ENCODE peak calls at places on chromosomes 3 and 15, in five cellular contexts. A is thoracic aorta; W is CD8-positive, alpha-beta T cell; P is mesendoderm; D is CD8-positive, alpha-beta memory T cell. O is an unnamed sample. For H3K27me3 and H3K4me1, the result is how much of the 10 kb centered on the place peaks cover.

GRCh38 chr15:84629033-84629432 is 25.1 kb downstream of the WDR73 start:
- DNase-seq in A (no peak), W (no peak), P (no peak), D (no peak), O (no peak)

GRCh38 chr15:69756440-69756839 is 303.8 kb downstream of the RPLP1 start:
- DNase-seq in A (no peak), W (no peak), P (no peak), D (no peak), O (no peak)

GRCh38 chr15:48281674-48282073 is 49.6 kb upstream of the DUT start:
- DNase-seq in A (no peak), W (no peak), P (no peak), D (no peak), O (no peak)

GRCh38 chr15:60391722-60392340 is 6.0 kb downstream of the ANXA2 start:
- DNase-seq in A (no peak), W (no peak), P (no peak), D (no peak), O (no peak)

GRCh38 chr3:86180696-86181095 is 810.3 kb downstream of the VGLL3 start:
- DNase-seq in A (no peak), W (no peak), P (peak), D (no peak), O (no peak)

GRCh38 chr3:196502775-196503181 is 790 bp downstream of the RNF168 start:
- DNase-seq in A (peak), W (peak), P (no peak), D (peak), O (peak)

GRCh38 chr3:129005526-129006303 is 4.6 kb downstream of the EFCC1 start:
- DNase-seq in A (no peak), W (no peak), P (no peak), D (no peak), O (no peak)

GRCh38 chr3:19231792-19232461 is 83.6 kb downstream of the KCNH8 start:
- DNase-seq in A (no peak), W (no peak), P (no peak), D (no peak), O (no peak)

GRCh38 chr15:70508561-70509281 is 254.6 kb downstream of the UACA start:
- DNase-seq in A (no peak), W (no peak), P (peak), D (no peak), O (no peak)

GRCh38 chr3:14240366-14240765 is 61.7 kb downstream of the LSM3 start:
- DNase-seq in A (no peak), W (no peak), P (no peak), D (no peak), O (no peak)

GRCh38 chr3:60316121-60316783 is 935.0 kb downstream of the FHIT start:
- DNase-seq in A (no peak), W (no peak), P (no peak), D (no peak), O (no peak)

GRCh38 chr3:17054944-17055343 is 170.2 kb downstream of the PLCL2 start:
- DNase-seq in A (no peak), W (no peak), P (no peak), D (no peak), O (no peak)

GRCh38 chr15:25067725-25068309 is 113.0 kb downstream of the SNRPN start:
- DNase-seq in A (no peak), W (no peak), P (no peak), D (no peak), O (no peak)

GRCh38 chr15:79310612-79310984 is 314 bp upstream of the TMED3 start:
- DNase-seq in A (no peak), W (no peak), P (peak), D (no peak), O (no peak)

GRCh38 chr15:82298520-82298919 is 35.9 kb downstream of the SAXO2 start:
- DNase-seq in A (no peak), W (peak), P (no peak), D (peak), O (peak)

GRCh38 chr3:119295816-119296484 is 1.8 kb downstream of the ARHGAP31 start:
- DNase-seq in A (no peak), W (no peak), P (no peak), D (no peak), O (no peak)

GRCh38 chr15:31200735-31201151 is 99.2 kb upstream of the TRPM1 start:
- DNase-seq in A (no peak), W (peak), P (peak), D (peak), O (peak)

GRCh38 chr15:82177291-82178010 is 85.1 kb downstream of the EFL1 start:
- DNase-seq in A (no peak), W (no peak), P (peak), D (no peak), O (peak)

GRCh38 chr3:74845086-74845485 is 230.6 kb upstream of the CNTN3 start:
- DNase-seq in A (no peak), W (no peak), P (no peak), D (no peak), O (no peak)

GRCh38 chr3:186095584-186096061 is 13.3 kb downstream of the ETV5 start:
- DNase-seq in A (no peak), W (no peak), P (no peak), D (no peak), O (no peak)

GRCh38 chr3:111069974-111070751 is 1.5 kb upstream of the NECTIN3 start:
- DNase-seq in A (no peak), W (no peak), P (peak), D (no peak), O (no peak)

GRCh38 chr3:111072016-111072891 is 638 bp downstream of the NECTIN3 start:
- DNase-seq in A (no peak), W (peak), P (no peak), D (no peak), O (peak)

GRCh38 chr3:111070772-111071256 is 802 bp upstream of the NECTIN3 start:
- DNase-seq in A (no peak), W (peak), P (no peak), D (peak), O (peak)

GRCh38 chr3:111071257-111072015 is at the start of gene NECTIN3:
- DNase-seq in A (peak), W (peak), P (peak), D (peak), O (peak)

DNA sequence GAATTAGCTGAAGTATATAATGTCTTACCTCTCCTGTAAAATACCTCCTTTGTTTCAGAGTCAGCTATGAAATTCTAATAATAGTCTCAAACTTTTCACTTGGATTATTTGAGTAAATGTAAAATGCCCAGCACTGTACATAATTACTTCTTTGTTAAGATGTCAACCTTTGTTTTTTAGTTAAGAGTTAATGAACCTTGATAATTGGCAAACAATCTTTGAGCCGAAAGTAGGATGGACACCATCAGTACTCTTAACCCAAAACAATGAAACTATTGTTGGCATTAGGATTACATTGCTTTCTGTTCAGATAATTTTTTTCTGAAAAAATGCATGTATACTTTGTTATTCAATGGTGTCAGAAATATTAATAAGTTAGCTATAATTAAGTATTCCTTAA is 3.0 kb upstream of the NECTIN3 start:
- DNase-seq in A (no peak), W (no peak), P (no peak), D (no peak), O (no peak)
- H3K27me3 ChIP-seq in A (under half), W (under half), P (under half), D (under half), O (under half)

GRCh38 chr15:66755298-66756068 is 53.4 kb downstream of the SMAD6 start:
- DNase-seq in A (no peak), W (no peak), P (no peak), D (no peak), O (no peak)

GRCh38 chr15:66754789-66755188 is 52.8 kb downstream of the SMAD6 start:
- DNase-seq in A (no peak), W (no peak), P (no peak), D (no peak), O (no peak)

GRCh38 chr15:66757030-66757429 is 55.0 kb downstream of the SMAD6 start:
- DNase-seq in A (no peak), W (no peak), P (no peak), D (no peak), O (no peak)

GRCh38 chr15:66757521-66757920 is 55.5 kb downstream of the SMAD6 start:
- DNase-seq in A (no peak), W (no peak), P (no peak), D (no peak), O (no peak)

GRCh38 chr15:66756220-66756769 is 54.3 kb downstream of the SMAD6 start:
- DNase-seq in A (no peak), W (no peak), P (no peak), D (no peak), O (no peak)
- H3K4me1 ChIP-seq in A (under half), W (under half), P (under half), D (under half), O (under half)

DNA sequence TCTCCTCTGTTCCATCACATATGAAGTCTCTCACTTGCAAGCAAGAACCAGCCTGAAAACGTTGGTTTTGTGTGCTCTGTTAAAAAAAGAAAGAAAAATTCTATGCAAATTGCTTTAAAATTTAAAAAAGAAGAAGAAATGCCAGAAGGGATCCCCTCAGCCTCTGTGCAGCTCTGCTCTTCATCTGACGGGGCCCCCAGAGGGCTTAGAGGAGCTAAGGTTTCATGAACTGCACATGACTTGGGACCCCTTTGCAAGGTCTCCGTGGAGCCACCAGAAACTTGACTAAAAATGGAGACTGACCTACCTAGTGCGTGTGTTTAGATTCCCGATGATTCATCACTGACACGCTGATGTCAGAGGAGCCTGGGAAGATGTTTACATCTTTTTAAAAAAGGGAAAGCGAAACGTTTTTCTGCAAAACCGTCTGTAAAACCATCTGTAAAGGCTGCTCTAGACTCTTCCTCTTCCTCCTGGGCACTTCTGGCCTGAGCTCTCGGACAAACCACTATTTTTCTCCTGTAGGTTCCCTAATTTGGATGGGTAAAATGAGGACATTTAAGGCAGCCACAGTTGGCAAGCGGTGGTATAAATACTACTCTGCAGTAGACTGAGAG is 67.1 kb upstream of the POLG start:
- DNase-seq in A (no peak), W (no peak), P (no peak), D (no peak), O (no peak)
- H3K27me3 ChIP-seq in A (under half), W (under half), P (half or more), D (half or more), O (half or more)

DNA sequence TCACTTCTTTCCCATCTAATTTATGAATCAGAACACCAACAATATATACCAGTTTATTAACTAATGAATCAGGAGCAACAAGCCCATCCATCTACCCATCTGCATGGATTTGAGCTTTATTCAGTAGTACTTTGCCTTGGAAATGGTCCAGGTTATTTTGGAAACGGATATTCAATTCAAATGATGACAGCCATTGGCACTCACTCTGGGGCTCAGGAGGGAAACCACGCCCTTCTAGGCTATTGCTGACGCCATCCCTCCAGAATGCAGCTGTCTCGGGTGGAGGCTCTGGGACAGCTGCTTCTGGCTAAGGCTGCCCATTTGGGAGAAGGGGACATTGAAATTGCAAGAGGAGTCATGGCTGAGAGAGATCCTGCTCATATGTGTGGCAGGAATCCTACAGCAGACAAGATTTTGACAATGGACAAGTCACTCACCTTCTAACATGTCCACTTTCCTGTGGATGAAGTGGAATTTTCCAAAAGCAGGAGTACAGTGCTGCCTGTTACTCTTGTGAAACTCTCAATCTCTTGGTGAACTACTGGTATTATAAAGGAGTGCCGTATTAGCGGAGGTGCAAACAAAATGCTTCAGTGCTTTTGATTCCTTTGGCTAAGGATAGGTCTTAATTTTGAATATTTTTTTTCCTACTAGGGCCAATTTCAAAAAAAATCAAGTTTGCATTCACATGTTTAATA is 29.3 kb upstream of the TRAK1 start:
- DNase-seq in A (peak), W (no peak), P (peak), D (no peak), O (no peak)
- H3K4me1 ChIP-seq in A (under half), W (under half), P (under half), D (under half), O (under half)

DNA sequence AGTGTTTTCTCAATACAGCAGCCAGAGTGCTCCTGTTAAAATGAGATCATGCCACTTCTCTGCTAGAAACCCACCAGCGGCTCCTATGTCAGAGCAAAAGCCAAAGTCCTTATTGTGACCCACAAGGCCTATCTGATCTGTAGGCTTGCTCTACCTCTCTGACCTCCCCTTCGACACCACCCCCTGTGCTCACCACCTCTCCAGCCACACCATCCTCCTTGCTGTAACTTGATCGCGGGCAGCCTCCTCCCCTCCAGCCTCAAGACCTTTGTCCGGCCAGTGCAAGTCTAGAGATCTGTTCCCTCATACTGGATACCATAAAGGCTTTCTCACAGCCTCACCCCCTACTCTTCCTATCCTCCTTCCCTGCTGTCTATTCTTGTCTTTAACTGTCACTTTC is 1.9 kb upstream of the IGDCC4 start:
- DNase-seq in A (no peak), W (no peak), P (no peak), D (no peak), O (no peak)
- H3K27me3 ChIP-seq in A (under half), W (under half), P (under half), D (under half), O (under half)

GRCh38 chr15:67068724-67069400 is 3.5 kb downstream of the SMAD3 start:
- DNase-seq in A (no peak), W (no peak), P (no peak), D (no peak), O (peak)
- H3K4me1 ChIP-seq in A (under half), W (half or more), P (under half), D (half or more), O (half or more)

GRCh38 chr3:32819086-32819450 is 1.3 kb downstream of the TRIM71 start:
- DNase-seq in A (no peak), W (no peak), P (no peak), D (no peak), O (no peak)

GRCh38 chr3:32819581-32820348 is 2.0 kb downstream of the TRIM71 start:
- DNase-seq in A (no peak), W (no peak), P (peak), D (no peak), O (no peak)

GRCh38 chr3:32817561-32818430 is at the start of gene TRIM71:
- DNase-seq in A (no peak), W (no peak), P (peak), D (no peak), O (no peak)

GRCh38 chr3:32817195-32817560 is 619 bp upstream of the TRIM71 start:
- DNase-seq in A (no peak), W (no peak), P (no peak), D (no peak), O (no peak)

DNA sequence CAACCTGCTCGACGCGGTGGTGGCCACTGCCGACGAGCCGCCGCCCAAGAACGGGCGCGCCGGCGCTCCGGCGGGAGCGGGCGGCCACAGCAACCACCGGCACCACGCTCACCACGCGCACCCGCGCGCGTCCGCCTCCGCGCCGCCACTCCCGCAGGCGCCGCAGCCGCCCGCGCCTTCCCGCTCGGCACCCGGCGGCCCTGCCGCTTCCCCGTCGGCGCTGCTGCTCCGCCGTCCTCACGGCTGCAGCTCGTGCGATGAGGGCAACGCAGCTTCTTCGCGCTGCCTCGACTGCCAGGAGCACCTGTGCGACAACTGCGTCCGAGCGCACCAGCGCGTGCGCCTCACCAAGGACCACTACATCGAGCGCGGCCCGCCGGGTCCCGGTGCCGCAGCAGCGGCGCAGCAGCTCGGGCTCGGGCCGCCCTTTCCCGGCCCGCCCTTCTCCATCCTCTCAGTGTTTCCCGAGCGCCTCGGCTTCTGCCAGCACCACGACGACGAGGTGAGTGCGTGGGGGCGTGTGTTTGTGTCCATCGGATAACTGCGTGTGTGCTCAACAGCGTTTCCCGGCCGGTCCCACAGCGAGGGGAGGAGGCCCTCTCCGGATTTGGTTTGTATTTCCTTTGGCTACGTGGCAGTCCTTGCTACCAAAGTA is 761 bp downstream of the TRIM71 start:
- DNase-seq in A (no peak), W (no peak), P (no peak), D (no peak), O (no peak)
- H3K27me3 ChIP-seq in A (under half), W (under half), P (under half), D (under half), O (under half)

GRCh38 chr3:48597408-48597800 is 2.3 kb upstream of the COL7A1 start:
- DNase-seq in A (no peak), W (no peak), P (no peak), D (no peak), O (no peak)

GRCh38 chr3:48599077-48599501 is 4.0 kb upstream of the COL7A1 start:
- DNase-seq in A (no peak), W (no peak), P (no peak), D (no peak), O (no peak)

GRCh38 chr3:48596676-48597407 is 1.7 kb upstream of the COL7A1 start:
- DNase-seq in A (no peak), W (no peak), P (no peak), D (no peak), O (no peak)

GRCh38 chr3:48599509-48600285 is 4.6 kb upstream of the COL7A1 start:
- DNase-seq in A (no peak), W (no peak), P (no peak), D (no peak), O (no peak)

DNA sequence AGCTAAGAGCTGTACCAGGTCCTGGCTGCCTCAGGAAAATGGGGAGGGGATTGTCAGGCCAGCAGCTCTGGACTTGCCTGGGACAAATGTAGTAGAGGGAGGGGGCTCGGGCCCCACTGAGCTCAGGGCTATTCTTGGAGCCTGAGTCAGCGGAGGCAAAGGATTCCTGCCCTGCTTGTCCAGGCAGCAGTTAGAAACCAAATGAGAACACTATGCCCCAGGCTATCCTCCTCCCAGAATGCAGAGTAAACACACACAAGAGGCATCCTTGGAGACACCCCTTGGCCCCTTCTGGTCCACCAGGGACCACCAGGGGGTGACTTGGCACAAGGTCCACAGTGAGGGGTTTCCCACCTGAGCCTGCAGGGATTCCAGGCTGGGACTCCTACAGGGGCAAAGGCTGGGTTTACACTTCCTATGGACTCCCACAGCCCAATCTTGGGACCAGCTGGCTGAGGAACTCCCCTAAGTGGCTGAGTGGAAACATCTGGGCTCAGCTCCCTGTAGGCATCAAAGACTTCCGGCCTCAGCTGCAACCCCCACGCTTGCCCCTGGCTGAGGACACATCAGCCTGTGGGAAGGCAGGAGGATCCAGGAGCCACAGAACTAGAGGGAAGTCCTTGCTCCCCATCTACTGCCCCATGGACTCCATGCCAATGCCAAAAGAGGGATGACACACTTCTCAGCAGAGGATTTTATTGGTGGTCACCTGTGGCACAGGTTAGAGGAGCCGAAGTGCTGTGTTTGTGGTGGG is 3.4 kb upstream of the COL7A1 start:
- DNase-seq in A (peak), W (no peak), P (peak), D (no peak), O (no peak)
- H3K4me1 ChIP-seq in A (under half), W (under half), P (under half), D (under half), O (under half)

DNA sequence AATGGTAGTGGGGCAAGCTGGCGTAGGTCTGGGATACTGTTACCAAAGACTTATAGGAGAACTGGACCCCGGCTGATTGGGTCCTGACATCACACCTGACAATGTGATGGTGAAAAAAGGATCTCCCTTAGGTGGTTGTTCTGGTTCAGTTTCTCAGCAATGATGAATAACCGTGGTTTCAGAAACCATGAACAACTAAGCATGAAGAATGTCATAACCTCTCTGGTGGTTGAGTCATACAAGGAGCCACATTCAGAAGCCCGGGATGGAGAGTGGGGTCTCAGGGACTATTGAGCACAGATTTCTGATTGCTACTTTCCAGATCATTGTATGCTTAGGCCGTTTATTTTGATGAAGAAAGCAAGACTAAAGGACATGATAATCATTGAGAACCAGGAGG is 17.4 kb downstream of the GPR160 start:
- DNase-seq in A (no peak), W (no peak), P (no peak), D (no peak), O (no peak)
- H3K27me3 ChIP-seq in A (under half), W (under half), P (under half), D (under half), O (under half)